ENCODE peak calls at places on chromosomes 12 and 14, in five cellular contexts. One of them, this sample, is unnamed.
A peak's percentile ranks its signal among the peaks of the same experiment; 100 is the strongest.

GRCh38 chr14:55053500-55053899 is 2.1 kb downstream of the MAPK1IP1L start:
- DNase-seq in OCI-LY7: no peak
- DNase-seq in H9: no peak
- DNase-seq in SK-N-SH: no peak
- DNase-seq in HepG2: no peak
- DNase-seq in this sample: no peak

GRCh38 chr14:24279301-24280186 is 8.1 kb upstream of the RABGGTA start:
- DNase-seq in SK-N-SH: peak; percentile 67
- DNase-seq in HepG2: no peak
- DNase-seq in H9: no peak
- DNase-seq in OCI-LY7: peak; percentile 19
- DNase-seq in this sample: no peak

GRCh38 chr14:103185051-103186027 is 62.1 kb downstream of the TNFAIP2 start:
- DNase-seq in HepG2: peak; percentile 27
- DNase-seq in SK-N-SH: peak; percentile 65
- DNase-seq in H9: no peak
- DNase-seq in OCI-LY7: peak; percentile 62
- DNase-seq in this sample: peak; percentile 40

GRCh38 chr12:109710747-109711595 is 2.7 kb upstream of the FAM222A start:
- DNase-seq in SK-N-SH: no peak
- DNase-seq in HepG2: peak; percentile 87
- DNase-seq in OCI-LY7: no peak
- DNase-seq in H9: no peak
- DNase-seq in this sample: no peak

GRCh38 chr14:98182385-98183055 is 1089.5 kb downstream of the BCL11B start:
- DNase-seq in SK-N-SH: no peak
- DNase-seq in OCI-LY7: no peak
- DNase-seq in H9: no peak
- DNase-seq in HepG2: no peak
- DNase-seq in this sample: no peak

GRCh38 chr14:92553456-92553855 is 39.9 kb downstream of the RIN3 start:
- DNase-seq in OCI-LY7: no peak
- DNase-seq in H9: no peak
- DNase-seq in SK-N-SH: no peak
- DNase-seq in HepG2: no peak
- DNase-seq in this sample: no peak

GRCh38 chr12:90833228-90833627 is 121.7 kb downstream of the CCER1 start:
- DNase-seq in OCI-LY7: no peak
- DNase-seq in H9: no peak
- DNase-seq in SK-N-SH: no peak
- DNase-seq in HepG2: no peak
- DNase-seq in this sample: no peak

GRCh38 chr12:13425766-13426165 is 229.2 kb downstream of the EMP1 start:
- DNase-seq in SK-N-SH: no peak
- DNase-seq in H9: no peak
- DNase-seq in OCI-LY7: no peak
- DNase-seq in HepG2: no peak
- DNase-seq in this sample: no peak

GRCh38 chr14:91320266-91320665 is 75.8 kb upstream of the GPR68 start:
- DNase-seq in OCI-LY7: no peak
- DNase-seq in SK-N-SH: no peak
- DNase-seq in HepG2: no peak
- DNase-seq in H9: no peak
- DNase-seq in this sample: no peak

GRCh38 chr12:61993734-61994345 is 266.4 kb upstream of the USP15 start:
- DNase-seq in OCI-LY7: peak; percentile 22
- DNase-seq in SK-N-SH: no peak
- DNase-seq in H9: no peak
- DNase-seq in HepG2: peak; percentile 14
- DNase-seq in this sample: peak; percentile 48

GRCh38 chr12:65824314-65824563 is at the start of gene HMGA2:
- DNase-seq in H9: no peak
- DNase-seq in HepG2: no peak
- DNase-seq in SK-N-SH: no peak
- DNase-seq in OCI-LY7: no peak
- DNase-seq in this sample: peak; percentile 78

GRCh38 chr12:62971769-62972525 is 37.0 kb upstream of the PPM1H start:
- DNase-seq in OCI-LY7: no peak
- DNase-seq in H9: no peak
- DNase-seq in SK-N-SH: no peak
- DNase-seq in HepG2: no peak
- DNase-seq in this sample: no peak

GRCh38 chr12:66269757-66270383 is 32.4 kb upstream of the HELB start:
- DNase-seq in H9: peak; percentile 54
- DNase-seq in OCI-LY7: peak; percentile 62
- DNase-seq in HepG2: peak; percentile 40
- DNase-seq in SK-N-SH: peak; percentile 45
- DNase-seq in this sample: peak; percentile 45

GRCh38 chr14:99120147-99121026 is 151.6 kb downstream of the BCL11B start:
- DNase-seq in SK-N-SH: no peak
- DNase-seq in H9: peak; percentile 9
- DNase-seq in OCI-LY7: no peak
- DNase-seq in HepG2: no peak
- DNase-seq in this sample: no peak

GRCh38 chr12:1533602-1534304 is 60.6 kb downstream of the FBXL14 start:
- DNase-seq in H9: peak; percentile 25
- DNase-seq in HepG2: no peak
- DNase-seq in OCI-LY7: peak; percentile 83
- DNase-seq in SK-N-SH: no peak
- DNase-seq in this sample: no peak

GRCh38 chr12:81809829-81810595 is 50.9 kb upstream of the PPFIA2 start:
- DNase-seq in OCI-LY7: no peak
- DNase-seq in H9: no peak
- DNase-seq in SK-N-SH: no peak
- DNase-seq in HepG2: no peak
- DNase-seq in this sample: no peak

GRCh38 chr12:54246011-54246641 is 33.8 kb downstream of the CBX5 start:
- DNase-seq in OCI-LY7: no peak
- DNase-seq in SK-N-SH: no peak
- DNase-seq in HepG2: no peak
- DNase-seq in H9: no peak
- DNase-seq in this sample: no peak
- H3K27ac ChIP-seq in OCI-LY7: no peak overlapping the region
- H3K27ac ChIP-seq in SK-N-SH: no peak overlapping the region
- H3K27ac ChIP-seq in HepG2: no peak overlapping the region
- H3K27ac ChIP-seq in H9: no peak overlapping the region
- H3K27ac ChIP-seq in this sample: no peak overlapping the region

GRCh38 chr12:106329231-106329985 is 26.9 kb downstream of the TCP11L2 start:
- DNase-seq in HepG2: no peak
- DNase-seq in H9: no peak
- DNase-seq in SK-N-SH: no peak
- DNase-seq in OCI-LY7: no peak
- DNase-seq in this sample: no peak

GRCh38 chr12:106328735-106329134 is 26.2 kb downstream of the TCP11L2 start:
- DNase-seq in OCI-LY7: no peak
- DNase-seq in HepG2: no peak
- DNase-seq in SK-N-SH: no peak
- DNase-seq in H9: no peak
- DNase-seq in this sample: no peak

GRCh38 chr12:106321139-106321850 is 18.8 kb downstream of the TCP11L2 start:
- DNase-seq in HepG2: no peak
- DNase-seq in H9: no peak
- DNase-seq in OCI-LY7: no peak
- DNase-seq in SK-N-SH: no peak
- DNase-seq in this sample: no peak

GRCh38 chr12:106327256-106327852 is 24.8 kb downstream of the TCP11L2 start:
- DNase-seq in SK-N-SH: no peak
- DNase-seq in OCI-LY7: no peak
- DNase-seq in H9: no peak
- DNase-seq in HepG2: no peak
- DNase-seq in this sample: no peak

DNA sequence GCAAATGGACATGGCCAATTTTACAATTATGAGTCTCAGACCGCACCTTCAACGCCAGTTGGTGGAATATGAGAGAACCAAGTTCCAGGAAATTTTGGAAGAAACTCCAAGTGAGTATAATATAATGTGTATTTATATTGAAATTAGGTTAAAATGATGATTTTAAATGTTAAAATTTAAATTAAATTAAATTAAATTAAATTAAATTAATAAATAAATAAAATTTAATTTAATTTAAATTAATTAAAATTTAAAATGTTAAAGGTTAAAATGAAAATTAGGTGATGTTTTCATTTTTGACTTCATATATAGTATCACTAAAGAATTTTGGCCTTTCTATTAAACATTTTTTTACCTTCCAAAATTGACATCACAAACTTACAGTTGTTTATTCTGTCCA is 21.0 kb downstream of the TCP11L2 start:
- DNase-seq in SK-N-SH: no peak
- DNase-seq in HepG2: no peak
- DNase-seq in H9: no peak
- DNase-seq in OCI-LY7: no peak
- DNase-seq in this sample: no peak
- H4K20me1 ChIP-seq in SK-N-SH: no peaks in the 10 kb centered on the region
- H4K20me1 ChIP-seq in HepG2: no peaks in the 10 kb centered on the region
- H4K20me1 ChIP-seq in H9: no peaks in the 10 kb centered on the region
- H4K20me1 ChIP-seq in OCI-LY7: no peaks in the 10 kb centered on the region
- H4K20me1 ChIP-seq in this sample: no peaks in the 10 kb centered on the region

GRCh38 chr12:92138144-92138543 is 7.5 kb downstream of the BTG1 start:
- DNase-seq in H9: no peak
- DNase-seq in SK-N-SH: no peak
- DNase-seq in HepG2: no peak
- DNase-seq in OCI-LY7: no peak
- DNase-seq in this sample: no peak

GRCh38 chr12:92134638-92135274 is 10.9 kb downstream of the BTG1 start:
- DNase-seq in H9: no peak
- DNase-seq in OCI-LY7: no peak
- DNase-seq in SK-N-SH: no peak
- DNase-seq in HepG2: no peak
- DNase-seq in this sample: no peak

GRCh38 chr12:92136883-92137582 is 8.6 kb downstream of the BTG1 start:
- DNase-seq in SK-N-SH: no peak
- DNase-seq in H9: no peak
- DNase-seq in OCI-LY7: peak; percentile 38
- DNase-seq in HepG2: peak; percentile 65
- DNase-seq in this sample: peak; percentile 49

GRCh38 chr12:92133795-92134637 is 11.6 kb downstream of the BTG1 start:
- DNase-seq in HepG2: no peak
- DNase-seq in OCI-LY7: no peak
- DNase-seq in SK-N-SH: peak; percentile 28
- DNase-seq in H9: no peak
- DNase-seq in this sample: no peak

GRCh38 chr12:92136021-92136735 is 9.5 kb downstream of the BTG1 start:
- DNase-seq in H9: no peak
- DNase-seq in SK-N-SH: no peak
- DNase-seq in OCI-LY7: no peak
- DNase-seq in HepG2: no peak
- DNase-seq in this sample: no peak
- H3K27ac ChIP-seq in H9: no peak overlapping the region
- H3K27ac ChIP-seq in SK-N-SH: peak overlapping the region; percentile 78
- H3K27ac ChIP-seq in OCI-LY7: no peak overlapping the region
- H3K27ac ChIP-seq in HepG2: peak overlapping the region; percentile 42
- H3K27ac ChIP-seq in this sample: no peak overlapping the region

GRCh38 chr12:123946152-123946515 is 26.5 kb downstream of the CCDC92 start:
- DNase-seq in SK-N-SH: no peak
- DNase-seq in OCI-LY7: no peak
- DNase-seq in HepG2: no peak
- DNase-seq in H9: peak; percentile 11
- DNase-seq in this sample: no peak
- H4K20me1 ChIP-seq in SK-N-SH: peaks cover 18% of the 10 kb centered on the region
- H4K20me1 ChIP-seq in OCI-LY7: no peaks in the 10 kb centered on the region
- H4K20me1 ChIP-seq in HepG2: no peaks in the 10 kb centered on the region
- H4K20me1 ChIP-seq in H9: no peaks in the 10 kb centered on the region
- H4K20me1 ChIP-seq in this sample: no peaks in the 10 kb centered on the region

GRCh38 chr14:45091696-45092095 is 7.8 kb downstream of the PRPF39 start:
- DNase-seq in H9: no peak
- DNase-seq in OCI-LY7: no peak
- DNase-seq in HepG2: no peak
- DNase-seq in SK-N-SH: no peak
- DNase-seq in this sample: no peak
- H3K27ac ChIP-seq in H9: no peak overlapping the region
- H3K27ac ChIP-seq in OCI-LY7: no peak overlapping the region
- H3K27ac ChIP-seq in HepG2: no peak overlapping the region
- H3K27ac ChIP-seq in SK-N-SH: no peak overlapping the region
- H3K27ac ChIP-seq in this sample: no peak overlapping the region

GRCh38 chr12:99946131-99946530 is 38.6 kb downstream of the ANKS1B start:
- DNase-seq in H9: no peak
- DNase-seq in HepG2: no peak
- DNase-seq in SK-N-SH: no peak
- DNase-seq in OCI-LY7: no peak
- DNase-seq in this sample: no peak
- H4K20me1 ChIP-seq in H9: no peaks in the 10 kb centered on the region
- H4K20me1 ChIP-seq in HepG2: no peaks in the 10 kb centered on the region
- H4K20me1 ChIP-seq in SK-N-SH: no peaks in the 10 kb centered on the region
- H4K20me1 ChIP-seq in OCI-LY7: no peaks in the 10 kb centered on the region
- H4K20me1 ChIP-seq in this sample: no peaks in the 10 kb centered on the region

GRCh38 chr12:117889098-117889497 is 79.7 kb downstream of the KSR2 start:
- DNase-seq in H9: no peak
- DNase-seq in OCI-LY7: peak; percentile 33
- DNase-seq in HepG2: no peak
- DNase-seq in SK-N-SH: no peak
- DNase-seq in this sample: no peak

GRCh38 chr12:117896009-117896408 is 72.8 kb downstream of the KSR2 start:
- DNase-seq in HepG2: no peak
- DNase-seq in H9: no peak
- DNase-seq in SK-N-SH: no peak
- DNase-seq in OCI-LY7: no peak
- DNase-seq in this sample: no peak

GRCh38 chr12:117892441-117892840 is 76.3 kb downstream of the KSR2 start:
- DNase-seq in H9: no peak
- DNase-seq in HepG2: no peak
- DNase-seq in SK-N-SH: no peak
- DNase-seq in OCI-LY7: no peak
- DNase-seq in this sample: no peak

GRCh38 chr12:117890137-117890536 is 78.7 kb downstream of the KSR2 start:
- DNase-seq in H9: no peak
- DNase-seq in HepG2: no peak
- DNase-seq in SK-N-SH: no peak
- DNase-seq in OCI-LY7: no peak
- DNase-seq in this sample: no peak

GRCh38 chr12:117890644-117891043 is 78.1 kb downstream of the KSR2 start:
- DNase-seq in SK-N-SH: no peak
- DNase-seq in H9: no peak
- DNase-seq in OCI-LY7: no peak
- DNase-seq in HepG2: no peak
- DNase-seq in this sample: no peak
- H3K27ac ChIP-seq in SK-N-SH: no peak overlapping the region
- H3K27ac ChIP-seq in H9: no peak overlapping the region
- H3K27ac ChIP-seq in OCI-LY7: no peak overlapping the region
- H3K27ac ChIP-seq in HepG2: no peak overlapping the region
- H3K27ac ChIP-seq in this sample: no peak overlapping the region